ENCODE peak calls at places on chromosomes 7 and 10, in six cellular contexts. C is transverse colon, G is ovary, X is A549, H is upper lobe of left lung, E is SK-N-SH. W is an unnamed sample.

GRCh38 chr10:4557469-4557868 is 268.5 kb upstream of the AKR1E2 start:
- DNase-seq in X (no peak), H (peak; percentile 70), C (no peak), G (no peak), E (no peak), W (no peak)

GRCh38 chr10:126929391-126929790 is 24.2 kb downstream of the DOCK1 start:
- DNase-seq in X (no peak), E (no peak), H (no peak), G (no peak), C (no peak), W (no peak)

GRCh38 chr10:110681023-110681681 is 37.0 kb downstream of the RBM20 start:
- DNase-seq in C (peak; percentile 30), G (no peak), H (no peak), E (peak; percentile 76), X (peak; percentile 57), W (peak; percentile 43)

GRCh38 chr10:34124522-34125035 is 690.5 kb downstream of the PARD3 start:
- DNase-seq in E (no peak), X (peak; percentile 76), H (no peak), C (no peak), G (no peak), W (no peak)

GRCh38 chr7:1357601-1358271 is 101.5 kb downstream of the MICALL2 start:
- DNase-seq in E (peak; percentile 64), X (no peak), H (peak; percentile 67), C (no peak), G (no peak), W (no peak)

GRCh38 chr7:159004411-159004810 is 140.3 kb downstream of the VIPR2 start:
- DNase-seq in H (no peak), G (no peak), X (no peak), C (no peak), E (no peak), W (no peak)

GRCh38 chr10:69800109-69800508 is 1.6 kb upstream of the COL13A1 start:
- DNase-seq in H (no peak), G (no peak), E (peak; percentile 73), C (peak; percentile 51), X (peak; percentile 71), W (peak; percentile 35)

GRCh38 chr10:10794056-10794455 is 223.6 kb upstream of the CELF2 start:
- DNase-seq in H (no peak), G (no peak), X (no peak), E (no peak), C (no peak), W (no peak)

GRCh38 chr10:75283150-75284096 is 47.7 kb upstream of the COMTD1 start:
- DNase-seq in G (peak; percentile 49), H (peak; percentile 45), E (no peak), C (no peak), X (no peak), W (no peak)

GRCh38 chr7:98755138-98755898 is 114.5 kb downstream of the TMEM130 start:
- DNase-seq in X (no peak), C (no peak), H (no peak), E (peak; percentile 70), G (no peak), W (no peak)

GRCh38 chr7:44391171-44391570 is 65.8 kb upstream of the CAMK2B start:
- DNase-seq in X (no peak), H (no peak), G (no peak), E (no peak), C (no peak), W (no peak)

GRCh38 chr7:103626776-103627175 is 180.8 kb upstream of the SLC26A5 start:
- DNase-seq in G (no peak), C (no peak), H (no peak), X (no peak), E (no peak), W (no peak)

GRCh38 chr7:16260236-16260728 is 161.1 kb downstream of the CRPPA start:
- DNase-seq in C (no peak), E (no peak), G (no peak), H (no peak), X (no peak), W (no peak)

GRCh38 chr7:149007615-149008014 is 20.7 kb downstream of the PDIA4 start:
- DNase-seq in C (no peak), H (no peak), E (no peak), X (peak; percentile 30), G (no peak), W (no peak)

GRCh38 chr7:101216860-101217387 is 457 bp downstream of the PLOD3 start:
- DNase-seq in X (no peak), E (no peak), H (no peak), G (peak; percentile 46), C (no peak), W (no peak)

GRCh38 chr10:73136627-73137026 is 26.4 kb downstream of the NUDT13 start:
- DNase-seq in H (no peak), X (peak; percentile 56), C (no peak), E (no peak), G (no peak), W (no peak)

GRCh38 chr10:33211123-33211878 is 123.2 kb downstream of the NRP1 start:
- DNase-seq in E (peak; percentile 22), H (peak; percentile 25), G (peak; percentile 60), X (no peak), C (no peak), W (no peak)

GRCh38 chr7:45153238-45153637 is 4.4 kb upstream of the RAMP3 start:
- DNase-seq in G (no peak), C (no peak), H (no peak), E (no peak), X (peak; percentile 20), W (no peak)

GRCh38 chr7:23471090-23471859 is 984 bp upstream of the IGF2BP3 start:
- DNase-seq in G (no peak), E (peak; percentile 93), C (peak; percentile 21), H (peak; percentile 82), X (peak; percentile 92), W (no peak)

GRCh38 chr10:110488124-110488681 is 9.5 kb upstream of the DUSP5 start:
- DNase-seq in G (no peak), H (no peak), X (peak; percentile 80), C (no peak), E (no peak), W (no peak)

GRCh38 chr10:73886625-73887024 is 12.3 kb upstream of the CAMK2G start:
- DNase-seq in X (no peak), E (no peak), G (no peak), H (no peak), C (no peak), W (no peak)

GRCh38 chr7:13945670-13946069 is 43.8 kb downstream of the ETV1 start:
- DNase-seq in C (no peak), H (no peak), X (no peak), E (peak; percentile 72), G (no peak), W (no peak)

GRCh38 chr10:28793482-28793881 is 116.2 kb downstream of the BAMBI start:
- DNase-seq in E (no peak), G (no peak), C (peak; percentile 42), H (no peak), X (no peak), W (no peak)

GRCh38 chr10:131381576-131381975 is 70.1 kb upstream of the TCERG1L start:
- DNase-seq in G (no peak), E (no peak), C (no peak), X (no peak), H (peak; percentile 52), W (no peak)

GRCh38 chr10:89384474-89385324 is 6.8 kb downstream of the IFIT1B start:
- DNase-seq in X (no peak), H (no peak), C (no peak), E (no peak), G (no peak), W (no peak)

GRCh38 chr10:7773845-7774801 is 13.7 kb downstream of the KIN start:
- DNase-seq in H (no peak), E (no peak), X (no peak), G (no peak), C (peak; percentile 52), W (peak; percentile 91)

GRCh38 chr7:16636533-16637173 is 8.9 kb downstream of the ANKMY2 start:
- DNase-seq in H (no peak), G (no peak), C (no peak), E (no peak), X (no peak), W (no peak)

GRCh38 chr7:39069046-39069445 is 91.3 kb downstream of the POU6F2 start:
- DNase-seq in G (no peak), E (no peak), C (no peak), H (no peak), X (no peak), W (no peak)

GRCh38 chr10:33735463-33735862 is 401.0 kb upstream of the NRP1 start:
- DNase-seq in G (no peak), C (no peak), X (peak; percentile 41), H (no peak), E (no peak), W (no peak)

GRCh38 chr10:121927841-121928527 is at the start of gene ATE1:
- DNase-seq in E (peak; percentile 94), G (peak; percentile 93), H (peak; percentile 97), C (peak; percentile 93), X (peak; percentile 92), W (peak; percentile 93)

GRCh38 chr7:150631866-150632864 is at the start of gene GIMAP6:
- DNase-seq in X (no peak), C (peak; percentile 25), H (no peak), G (no peak), E (no peak), W (no peak)

GRCh38 chr7:141477866-141478265 is 73.3 kb upstream of the AGK start:
- DNase-seq in C (no peak), H (no peak), X (no peak), E (no peak), G (no peak), W (no peak)

GRCh38 chr7:2786607-2787116 is 57.4 kb downstream of the GNA12 start:
- DNase-seq in E (no peak), X (no peak), C (no peak), G (no peak), H (no peak), W (no peak)
- H3K4me3 ChIP-seq in E (no peak overlapping the region), X (no peak overlapping the region), C (no peak overlapping the region), G (no peak overlapping the region), H (no peak overlapping the region), W (no peak overlapping the region)

GRCh38 chr10:71850745-71851629 is at the start of gene PSAP:
- DNase-seq in E (peak; percentile 99), C (peak; percentile 99), H (peak; percentile 99), G (peak; percentile 98), X (peak; percentile 97), W (peak; percentile 100)
- TF ChIP-seq EP300 in E (no peak), C (no peak), H (no peak), G (no peak), X (no peak), W (no peak)

GRCh38 chr10:91816986-91817385 is 18.8 kb downstream of the TNKS2 start:
- DNase-seq in E (no peak), H (no peak), G (no peak), X (no peak), C (no peak), W (no peak)
- H3K4me3 ChIP-seq in E (no peak overlapping the region), H (no peak overlapping the region), G (no peak overlapping the region), X (no peak overlapping the region), C (no peak overlapping the region), W (no peak overlapping the region)

DNA sequence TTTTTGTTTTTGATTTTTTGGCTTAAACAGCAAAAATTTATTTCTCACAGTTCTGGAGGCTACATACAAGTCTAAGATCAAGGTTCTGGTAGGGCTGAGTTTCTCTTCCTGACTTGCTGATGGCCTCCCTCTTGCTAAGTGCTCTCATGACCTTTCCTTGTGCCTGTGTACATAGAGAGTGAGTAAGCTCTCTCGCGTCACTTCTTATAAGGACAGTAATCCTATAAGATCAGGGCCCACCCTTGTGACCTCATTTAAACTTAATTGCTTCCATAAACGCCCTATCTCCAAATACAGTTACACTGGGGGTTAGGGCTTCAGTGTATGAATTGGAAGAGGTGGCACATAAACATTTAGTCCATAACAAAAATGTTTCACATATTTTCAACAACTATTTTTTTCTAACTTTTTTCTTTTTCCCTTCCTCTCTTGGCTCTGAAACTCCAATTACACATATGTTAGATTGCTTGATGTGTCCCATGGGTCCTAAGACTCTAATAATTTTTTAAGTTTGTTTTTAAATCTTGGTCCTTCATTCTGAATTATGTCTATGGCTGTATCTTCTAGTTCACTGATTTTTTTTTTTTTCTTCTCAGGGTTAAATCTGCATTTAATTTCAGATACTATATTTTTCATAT is 149.8 kb downstream of the HBP1 start:
- DNase-seq in C (no peak), H (no peak), E (no peak), X (peak; percentile 63), G (no peak), W (no peak)
- TF ChIP-seq EP300 in C (no peak), H (no peak), E (no peak), X (no peak), G (no peak), W (no peak)